ENCODE peak calls at places on chromosome 3, in four cellular contexts. D, N, T and J are unnamed samples.

GRCh38 chr3:42829628-42830436 is 20.6 kb downstream of the ACKR2 start:
- DNase-seq in D (no peak), N (no peak), T (no peak), J (no peak)

GRCh38 chr3:29582310-29582709 is 301.4 kb downstream of the RBMS3 start:
- DNase-seq in D (no peak), N (no peak), T (no peak), J (no peak)

GRCh38 chr3:133038089-133038730 is at the start of gene TMEM108:
- DNase-seq in D (no peak), N (peak; percentile 1), T (peak; percentile 62), J (no peak)

GRCh38 chr3:36792342-36792741 is 28.0 kb upstream of the DCLK3 start:
- DNase-seq in D (no peak), N (peak; percentile 19), T (no peak), J (no peak)

GRCh38 chr3:11661052-11661656 is 17.4 kb upstream of the VGLL4 start:
- DNase-seq in D (no peak), N (no peak), T (no peak), J (no peak)

GRCh38 chr3:126848991-126849390 is 133.9 kb upstream of the PLXNA1 start:
- DNase-seq in D (no peak), N (no peak), T (no peak), J (no peak)

GRCh38 chr3:23740517-23741402 is 65.0 kb upstream of the UBE2E1 start:
- DNase-seq in D (no peak), N (no peak), T (no peak), J (no peak)

GRCh38 chr3:170977911-170978310 is 48.6 kb downstream of the SLC2A2 start:
- DNase-seq in D (no peak), N (no peak), T (no peak), J (no peak)

GRCh38 chr3:13574798-13575451 is 26.0 kb downstream of the FBLN2 start:
- DNase-seq in D (no peak), N (no peak), T (no peak), J (no peak)

GRCh38 chr3:183448369-183449128 is 20.1 kb upstream of the MCF2L2 start:
- DNase-seq in D (no peak), N (no peak), T (no peak), J (no peak)